ENCODE peak calls at places on chromosome 13, in four cellular contexts. One of them, this sample, is unnamed.

GRCh38 chr13:60617863-60618733 is 221.1 kb downstream of the TDRD3 start:
- DNase-seq in lower leg skin: no peak
- DNase-seq in upper lobe of left lung: no peak
- DNase-seq in uterus: no peak
- DNase-seq in this sample: no peak

GRCh38 chr13:64293923-64294322 is 2878.3 kb upstream of the PCDH20 start:
- DNase-seq in lower leg skin: no peak
- DNase-seq in upper lobe of left lung: no peak
- DNase-seq in uterus: no peak
- DNase-seq in this sample: no peak

GRCh38 chr13:96499646-96500045 is 409.7 kb downstream of the HS6ST3 start:
- DNase-seq in lower leg skin: no peak
- DNase-seq in upper lobe of left lung: no peak
- DNase-seq in uterus: no peak
- DNase-seq in this sample: no peak

GRCh38 chr13:81395368-81395767 is 1054.4 kb upstream of the SPRY2 start:
- DNase-seq in lower leg skin: peak
- DNase-seq in upper lobe of left lung: no peak
- DNase-seq in uterus: no peak
- DNase-seq in this sample: no peak

GRCh38 chr13:102968572-102969228 is 97.5 kb downstream of the SLC10A2 start:
- DNase-seq in lower leg skin: no peak
- DNase-seq in upper lobe of left lung: no peak
- DNase-seq in uterus: no peak
- DNase-seq in this sample: no peak

GRCh38 chr13:39600766-39601165 is 2.2 kb downstream of the LHFPL6 start:
- DNase-seq in lower leg skin: no peak
- DNase-seq in upper lobe of left lung: peak
- DNase-seq in uterus: no peak
- DNase-seq in this sample: no peak

GRCh38 chr13:112150352-112150751 is 83.4 kb downstream of the SOX1 start:
- DNase-seq in lower leg skin: no peak
- DNase-seq in upper lobe of left lung: peak
- DNase-seq in uterus: no peak
- DNase-seq in this sample: no peak

GRCh38 chr13:47420012-47420411 is 523.2 kb upstream of the HTR2A start:
- DNase-seq in lower leg skin: no peak
- DNase-seq in upper lobe of left lung: no peak
- DNase-seq in uterus: no peak
- DNase-seq in this sample: no peak

GRCh38 chr13:113746143-113746525 is 12.9 kb upstream of the TMEM255B start:
- DNase-seq in lower leg skin: no peak
- DNase-seq in upper lobe of left lung: no peak
- DNase-seq in uterus: no peak
- DNase-seq in this sample: no peak

GRCh38 chr13:47420568-47420967 is 523.7 kb upstream of the HTR2A start:
- DNase-seq in lower leg skin: no peak
- DNase-seq in upper lobe of left lung: no peak
- DNase-seq in uterus: no peak
- DNase-seq in this sample: no peak

GRCh38 chr13:110382229-110382628 is 75.1 kb downstream of the COL4A2 start:
- DNase-seq in lower leg skin: no peak
- DNase-seq in upper lobe of left lung: no peak
- DNase-seq in uterus: no peak
- DNase-seq in this sample: no peak

GRCh38 chr13:92826197-92826596 is 400.4 kb upstream of the GPC6 start:
- DNase-seq in lower leg skin: no peak
- DNase-seq in upper lobe of left lung: no peak
- DNase-seq in uterus: no peak
- DNase-seq in this sample: peak

GRCh38 chr13:39038569-39038898 is 278 bp downstream of the NHLRC3 start:
- DNase-seq in lower leg skin: peak
- DNase-seq in upper lobe of left lung: peak
- DNase-seq in uterus: peak
- DNase-seq in this sample: peak

GRCh38 chr13:109415057-109415456 is 371.3 kb downstream of the IRS2 start:
- DNase-seq in lower leg skin: no peak
- DNase-seq in upper lobe of left lung: no peak
- DNase-seq in uterus: no peak
- DNase-seq in this sample: no peak

GRCh38 chr13:76856141-76856571 is 30.0 kb downstream of the KCTD12 start:
- DNase-seq in lower leg skin: no peak
- DNase-seq in upper lobe of left lung: no peak
- DNase-seq in uterus: no peak
- DNase-seq in this sample: no peak

GRCh38 chr13:101511766-101512165 is 59.3 kb downstream of the ITGBL1 start:
- DNase-seq in lower leg skin: no peak
- DNase-seq in upper lobe of left lung: no peak
- DNase-seq in uterus: no peak
- DNase-seq in this sample: no peak

GRCh38 chr13:93172109-93172508 is 54.5 kb upstream of the GPC6 start:
- DNase-seq in lower leg skin: no peak
- DNase-seq in upper lobe of left lung: no peak
- DNase-seq in uterus: no peak
- DNase-seq in this sample: no peak

GRCh38 chr13:39385621-39386231 is 217.3 kb downstream of the LHFPL6 start:
- DNase-seq in lower leg skin: no peak
- DNase-seq in upper lobe of left lung: no peak
- DNase-seq in uterus: no peak
- DNase-seq in this sample: no peak

GRCh38 chr13:73421310-73421912 is 362.6 kb downstream of the KLF5 start:
- DNase-seq in lower leg skin: no peak
- DNase-seq in upper lobe of left lung: no peak
- DNase-seq in uterus: no peak
- DNase-seq in this sample: peak

GRCh38 chr13:21037656-21038055 is 23.7 kb downstream of the LATS2 start:
- DNase-seq in lower leg skin: no peak
- DNase-seq in upper lobe of left lung: no peak
- DNase-seq in uterus: no peak
- DNase-seq in this sample: no peak

GRCh38 chr13:48431987-48432615 is 19.2 kb upstream of the LPAR6 start:
- DNase-seq in lower leg skin: no peak
- DNase-seq in upper lobe of left lung: no peak
- DNase-seq in uterus: no peak
- DNase-seq in this sample: no peak

GRCh38 chr13:102136735-102137296 is 265.0 kb downstream of the FGF14 start:
- DNase-seq in lower leg skin: no peak
- DNase-seq in upper lobe of left lung: no peak
- DNase-seq in uterus: no peak
- DNase-seq in this sample: no peak

GRCh38 chr13:59360916-59361315 is 802.8 kb downstream of the DIAPH3 start:
- DNase-seq in lower leg skin: no peak
- DNase-seq in upper lobe of left lung: no peak
- DNase-seq in uterus: no peak
- DNase-seq in this sample: no peak

GRCh38 chr13:31045621-31046081 is 113.2 kb downstream of the TEX26 start:
- DNase-seq in lower leg skin: peak
- DNase-seq in upper lobe of left lung: no peak
- DNase-seq in uterus: peak
- DNase-seq in this sample: peak
- TF ChIP-seq POLR2A in lower leg skin: no peak
- TF ChIP-seq POLR2A in upper lobe of left lung: no peak
- TF ChIP-seq POLR2A in uterus: no peak
- TF ChIP-seq POLR2A in this sample: no peak

DNA sequence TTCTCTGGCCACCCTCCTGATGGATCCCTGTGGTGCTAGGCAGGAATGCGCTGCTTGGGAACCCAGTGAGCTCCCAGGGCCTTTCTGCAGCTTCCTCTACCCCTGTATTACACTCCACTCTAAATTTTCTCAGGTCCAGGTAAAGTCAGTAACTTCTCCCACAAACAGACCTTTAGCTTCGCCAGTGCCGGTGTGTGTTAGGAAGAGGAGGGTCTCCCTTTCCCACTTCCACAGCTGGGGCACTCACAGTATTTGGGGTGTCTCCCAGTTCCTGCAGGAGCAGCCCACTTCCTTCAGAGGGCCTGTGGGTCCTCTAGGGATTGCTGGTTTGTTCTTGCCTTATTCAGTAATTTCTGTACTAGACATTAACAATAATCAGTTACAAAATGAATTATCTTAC is 193.5 kb upstream of the PCDH17 start:
- DNase-seq in lower leg skin: no peak
- DNase-seq in upper lobe of left lung: no peak
- DNase-seq in uterus: no peak
- DNase-seq in this sample: no peak
- TF ChIP-seq POLR2A in lower leg skin: no peak
- TF ChIP-seq POLR2A in upper lobe of left lung: no peak
- TF ChIP-seq POLR2A in uterus: no peak
- TF ChIP-seq POLR2A in this sample: no peak

DNA sequence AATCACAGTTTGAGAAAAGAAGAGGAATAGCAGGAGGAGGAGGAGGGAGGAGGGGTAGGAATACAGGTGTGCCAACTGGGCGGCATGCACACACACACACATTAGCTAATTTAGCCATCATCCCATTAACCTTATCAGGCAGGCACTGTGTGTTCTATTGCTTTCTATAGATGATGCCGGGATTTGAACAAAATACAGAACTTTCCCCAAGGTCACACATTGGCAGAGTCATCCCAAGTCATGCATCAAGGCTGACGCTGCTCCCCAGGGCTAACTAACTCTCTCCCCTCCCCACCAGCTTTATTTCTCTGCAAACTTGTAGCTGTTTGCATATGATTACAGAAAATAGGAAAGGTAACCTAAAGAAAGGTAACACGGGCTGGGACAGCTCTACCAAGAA is 83.0 kb downstream of the NUFIP1 start:
- DNase-seq in lower leg skin: no peak
- DNase-seq in upper lobe of left lung: no peak
- DNase-seq in uterus: no peak
- DNase-seq in this sample: peak
- TF ChIP-seq POLR2A in lower leg skin: no peak
- TF ChIP-seq POLR2A in upper lobe of left lung: no peak
- TF ChIP-seq POLR2A in uterus: no peak
- TF ChIP-seq POLR2A in this sample: no peak

DNA sequence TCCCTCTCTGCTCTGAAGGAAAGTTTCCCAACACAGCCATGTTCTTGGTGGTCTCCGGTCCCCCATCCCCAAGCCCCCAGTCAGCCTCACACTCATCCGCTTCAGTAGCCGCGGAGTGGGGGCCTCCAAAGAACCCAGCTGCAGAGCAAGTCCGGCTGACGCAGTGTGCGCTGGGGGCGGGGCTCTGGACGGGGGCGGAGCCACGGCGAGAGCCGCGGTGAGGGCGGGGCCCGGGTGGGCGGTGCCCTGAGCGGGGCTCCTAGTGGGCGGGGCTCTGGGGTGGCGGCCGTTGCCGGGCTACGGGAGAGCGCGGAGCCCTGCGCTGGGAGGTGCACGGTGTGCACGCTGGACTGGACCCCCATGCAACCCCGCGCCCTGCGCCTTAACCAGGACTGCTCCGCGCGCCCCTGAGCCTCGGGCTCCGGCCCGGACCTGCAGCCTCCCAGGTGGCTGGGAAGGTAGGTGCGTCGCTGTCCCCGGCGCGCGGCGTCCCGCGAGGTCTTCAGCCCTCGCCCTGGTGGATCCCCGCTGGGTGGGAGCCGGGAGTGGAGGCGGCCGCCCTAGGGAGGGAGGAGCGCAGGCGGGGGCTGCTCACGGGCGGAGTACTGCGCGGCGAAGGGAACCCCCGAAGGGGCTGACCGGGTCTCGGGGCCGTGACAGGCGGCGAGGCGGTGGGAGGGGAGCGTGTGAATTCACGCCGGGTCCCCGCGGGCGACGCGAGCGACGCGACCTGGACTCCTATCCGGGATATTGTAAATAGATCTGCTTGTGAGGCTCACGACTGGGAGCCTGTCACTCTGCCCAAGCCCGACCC is 9.1 kb downstream of the TNFRSF19 start:
- DNase-seq in lower leg skin: peak
- DNase-seq in upper lobe of left lung: peak
- DNase-seq in uterus: peak
- DNase-seq in this sample: peak
- TF ChIP-seq POLR2A in lower leg skin: no peak
- TF ChIP-seq POLR2A in upper lobe of left lung: peak
- TF ChIP-seq POLR2A in uterus: peak
- TF ChIP-seq POLR2A in this sample: peak

GRCh38 chr13:34941835-34942731 is at the start of gene NBEA:
- DNase-seq in lower leg skin: peak
- DNase-seq in upper lobe of left lung: peak
- DNase-seq in uterus: peak
- DNase-seq in this sample: peak
- TF ChIP-seq POLR2A in lower leg skin: no peak
- TF ChIP-seq POLR2A in upper lobe of left lung: no peak
- TF ChIP-seq POLR2A in uterus: no peak
- TF ChIP-seq POLR2A in this sample: peak

GRCh38 chr13:75763511-75763910 is 127.4 kb downstream of the LMO7 start:
- DNase-seq in lower leg skin: no peak
- DNase-seq in upper lobe of left lung: no peak
- DNase-seq in uterus: no peak
- DNase-seq in this sample: no peak

GRCh38 chr13:75761373-75761772 is 125.2 kb downstream of the LMO7 start:
- DNase-seq in lower leg skin: no peak
- DNase-seq in upper lobe of left lung: no peak
- DNase-seq in uterus: no peak
- DNase-seq in this sample: no peak

GRCh38 chr13:75762967-75763366 is 126.8 kb downstream of the LMO7 start:
- DNase-seq in lower leg skin: no peak
- DNase-seq in upper lobe of left lung: no peak
- DNase-seq in uterus: no peak
- DNase-seq in this sample: no peak

GRCh38 chr13:75760182-75760981 is 124.3 kb downstream of the LMO7 start:
- DNase-seq in lower leg skin: no peak
- DNase-seq in upper lobe of left lung: no peak
- DNase-seq in uterus: no peak
- DNase-seq in this sample: peak

DNA sequence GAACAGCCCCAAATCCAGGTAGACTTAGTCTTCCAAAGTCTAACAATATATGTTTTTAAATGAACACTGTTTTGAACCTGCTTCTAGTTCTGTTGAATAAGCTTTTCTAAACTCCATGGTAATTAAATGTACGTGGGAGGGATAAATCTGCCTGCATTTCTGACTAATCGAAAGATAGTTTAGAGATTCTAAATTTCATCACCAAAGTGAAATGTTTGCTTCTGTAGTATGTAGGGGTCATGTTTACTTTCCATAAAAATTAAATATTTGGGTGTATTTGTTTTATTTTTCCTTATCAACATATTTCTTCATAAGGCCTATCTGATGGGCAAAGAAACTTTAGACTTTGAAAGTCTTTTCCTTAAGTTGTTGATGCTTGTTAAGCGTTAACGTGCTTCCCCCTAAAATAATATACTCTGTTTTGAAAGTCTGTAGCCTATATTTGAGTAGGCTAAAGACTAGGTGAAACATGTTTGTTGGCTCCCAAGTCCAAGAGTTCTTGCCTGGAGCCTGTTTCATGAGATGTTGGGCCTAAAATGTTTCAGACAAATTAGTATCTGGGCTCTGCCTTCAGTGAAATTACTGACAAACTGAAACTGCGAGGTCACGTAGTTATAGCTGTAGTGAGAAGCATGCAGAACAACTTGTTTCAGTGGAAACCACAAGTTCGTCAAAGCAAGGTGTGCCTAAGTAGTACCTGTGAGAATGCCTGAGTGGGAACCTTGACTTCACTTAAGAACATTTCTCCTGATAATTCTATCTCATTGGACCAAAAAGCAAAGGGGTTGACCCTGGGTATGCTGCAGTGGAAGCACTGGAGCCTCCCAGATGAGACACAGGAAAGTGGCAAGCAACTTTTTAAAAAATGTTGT is 126.2 kb downstream of the LMO7 start:
- DNase-seq in lower leg skin: peak
- DNase-seq in upper lobe of left lung: no peak
- DNase-seq in uterus: no peak
- DNase-seq in this sample: no peak
- TF ChIP-seq POLR2A in lower leg skin: no peak
- TF ChIP-seq POLR2A in upper lobe of left lung: peak
- TF ChIP-seq POLR2A in uterus: no peak
- TF ChIP-seq POLR2A in this sample: peak

GRCh38 chr13:50529154-50529882 is 314.2 kb downstream of the DLEU7 start:
- DNase-seq in lower leg skin: peak
- DNase-seq in upper lobe of left lung: peak
- DNase-seq in uterus: peak
- DNase-seq in this sample: peak
- TF ChIP-seq POLR2A in lower leg skin: no peak
- TF ChIP-seq POLR2A in upper lobe of left lung: no peak
- TF ChIP-seq POLR2A in uterus: no peak
- TF ChIP-seq POLR2A in this sample: no peak